ENCODE peak calls at places on chromosomes 13 and 19, in five cellular contexts. L is left lung, E is fibroblast of pulmonary artery, V is colonic mucosa, K is esophagus squamous epithelium. H is an unnamed sample.

GRCh38 chr13:27985600-27985999 is 2.9 kb downstream of the URAD start:
- DNase-seq in E (no peak), L (no peak), K (no peak), V (no peak), H (no peak)

GRCh38 chr19:33661336-33661735 is 39.6 kb downstream of the CHST8 start:
- DNase-seq in L (no peak), E (no peak), K (no peak), V (no peak), H (no peak)

GRCh38 chr13:102798653-102799543 is at the start of the genes BIVM and POGLUT2:
- DNase-seq in K (peak; percentile 18), L (peak; percentile 91), V (peak; percentile 94), E (peak; percentile 94), H (peak; percentile 61)

GRCh38 chr13:111202745-111203144 is 87.6 kb downstream of the ARHGEF7 start:
- DNase-seq in V (no peak), K (no peak), L (no peak), E (peak; percentile 99), H (no peak)

GRCh38 chr13:73991884-73992283 is 142.3 kb downstream of the KLF12 start:
- DNase-seq in E (no peak), K (no peak), L (no peak), V (no peak), H (no peak)

GRCh38 chr13:86974251-86974994 is 696.7 kb upstream of the SLITRK5 start:
- DNase-seq in V (no peak), L (peak; percentile 35), E (no peak), K (no peak), H (no peak)

GRCh38 chr19:49119411-49120324 is at the start of gene PPFIA3:
- DNase-seq in K (no peak), E (peak; percentile 66), L (peak; percentile 89), V (peak; percentile 59), H (no peak)

GRCh38 chr13:65034266-65034665 is 2195.9 kb downstream of the PCDH9 start:
- DNase-seq in E (no peak), V (no peak), L (peak; percentile 61), K (no peak), H (no peak)

GRCh38 chr13:100535401-100536135 is 53.0 kb downstream of the GGACT start:
- DNase-seq in L (no peak), V (no peak), K (no peak), E (peak; percentile 56), H (no peak)

GRCh38 chr13:46627462-46627861 is 74.5 kb downstream of the LRCH1 start:
- DNase-seq in L (no peak), E (no peak), V (no peak), K (no peak), H (no peak)

GRCh38 chr19:13093407-13094284 is 9.0 kb downstream of the LYL1 start:
- DNase-seq in L (peak; percentile 94), E (peak; percentile 87), K (no peak), V (peak; percentile 86), H (peak; percentile 56)

GRCh38 chr13:27176772-27177171 is 5.2 kb upstream of the USP12 start:
- DNase-seq in E (no peak), L (no peak), K (no peak), V (no peak), H (no peak)

GRCh38 chr13:113045214-113046007 is 60.2 kb upstream of the F7 start:
- DNase-seq in V (no peak), L (peak; percentile 74), E (no peak), K (no peak), H (no peak)

GRCh38 chr19:10690351-10690781 is 10.9 kb upstream of the QTRT1 start:
- DNase-seq in K (no peak), E (peak; percentile 77), L (no peak), V (no peak), H (no peak)

GRCh38 chr19:18425515-18426415 is 6.6 kb downstream of the SSBP4 start:
- DNase-seq in V (no peak), L (peak; percentile 70), E (peak; percentile 65), K (no peak), H (no peak)

GRCh38 chr13:112444001-112444311 is 67.8 kb downstream of the SPACA7 start:
- DNase-seq in K (no peak), V (peak; percentile 68), L (peak; percentile 84), E (peak; percentile 56), H (no peak)

GRCh38 chr13:91142572-91142971 is 204.9 kb upstream of the MIR17HG start:
- DNase-seq in L (no peak), K (no peak), E (peak; percentile 61), V (no peak), H (no peak)

GRCh38 chr19:38710928-38711725 is 33.1 kb downstream of the CAPN12 start:
- DNase-seq in L (no peak), E (no peak), V (no peak), K (no peak), H (no peak)

GRCh38 chr13:73275163-73275562 is 216.4 kb downstream of the KLF5 start:
- DNase-seq in V (no peak), E (no peak), L (no peak), K (no peak), H (no peak)

GRCh38 chr13:94309997-94310842 is 169.3 kb downstream of the DCT start:
- DNase-seq in V (no peak), L (no peak), K (no peak), E (peak; percentile 94), H (no peak)

GRCh38 chr13:27920677-27921420 is 1.0 kb downstream of the PDX1 start:
- DNase-seq in V (no peak), E (peak; percentile 13), L (no peak), K (no peak), H (no peak)

GRCh38 chr13:81302125-81302524 is 961.2 kb upstream of the SPRY2 start:
- DNase-seq in L (no peak), V (no peak), K (no peak), E (no peak), H (no peak)

GRCh38 chr13:36108342-36108741 is 22.8 kb downstream of the DCLK1 start:
- DNase-seq in V (no peak), K (no peak), E (no peak), L (no peak), H (no peak)

DNA sequence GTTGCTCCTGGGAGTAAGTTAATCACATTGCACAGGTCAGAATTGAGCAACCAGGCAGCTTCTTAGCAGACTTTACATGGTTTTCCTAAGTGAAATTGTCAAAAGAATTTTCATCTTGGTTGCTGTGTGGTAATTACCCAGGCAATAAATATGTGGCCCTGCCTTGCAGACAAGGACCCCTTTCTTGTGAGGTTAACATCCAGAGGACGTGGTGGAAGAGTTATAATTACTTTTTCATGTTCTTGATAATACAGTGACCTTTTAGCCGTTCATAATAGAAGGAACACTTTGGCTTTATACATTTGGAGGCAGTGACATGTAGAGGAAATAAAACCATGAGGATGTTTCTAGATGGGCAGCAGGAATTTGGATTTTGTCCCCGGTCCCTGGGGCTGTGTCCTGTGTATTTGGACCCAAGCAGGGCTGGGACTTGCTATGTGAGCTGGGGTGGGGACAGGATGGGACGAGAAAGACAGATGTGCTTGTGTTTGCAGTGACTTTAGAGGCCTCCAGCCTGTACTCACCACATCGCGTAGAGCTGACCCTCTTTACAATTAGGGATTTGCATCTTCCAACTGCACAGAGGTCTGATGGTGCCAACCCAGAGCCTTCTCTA is 156.2 kb downstream of the STK24 start:
- DNase-seq in E (no peak), K (no peak), V (no peak), L (no peak), H (no peak)
- H3K4me3 ChIP-seq in E (no peak overlapping the region), K (no peak overlapping the region), V (no peak overlapping the region), L (no peak overlapping the region), H (no peak overlapping the region)

GRCh38 chr19:55623130-55623868 is 1.1 kb downstream of the ZNF784 start:
- DNase-seq in V (no peak), L (peak; percentile 63), E (no peak), K (no peak), H (no peak)

GRCh38 chr19:55625004-55625326 is 599 bp upstream of the ZNF784 start:
- DNase-seq in K (no peak), V (no peak), L (peak; percentile 67), E (no peak), H (no peak)

GRCh38 chr19:55622242-55622969 is 2.0 kb downstream of the ZNF784 start:
- DNase-seq in L (peak; percentile 79), K (no peak), E (no peak), V (no peak), H (no peak)

GRCh38 chr19:55626350-55626749 is 2.0 kb upstream of the ZNF784 start:
- DNase-seq in E (no peak), L (no peak), K (no peak), V (no peak), H (peak; percentile 58)

DNA sequence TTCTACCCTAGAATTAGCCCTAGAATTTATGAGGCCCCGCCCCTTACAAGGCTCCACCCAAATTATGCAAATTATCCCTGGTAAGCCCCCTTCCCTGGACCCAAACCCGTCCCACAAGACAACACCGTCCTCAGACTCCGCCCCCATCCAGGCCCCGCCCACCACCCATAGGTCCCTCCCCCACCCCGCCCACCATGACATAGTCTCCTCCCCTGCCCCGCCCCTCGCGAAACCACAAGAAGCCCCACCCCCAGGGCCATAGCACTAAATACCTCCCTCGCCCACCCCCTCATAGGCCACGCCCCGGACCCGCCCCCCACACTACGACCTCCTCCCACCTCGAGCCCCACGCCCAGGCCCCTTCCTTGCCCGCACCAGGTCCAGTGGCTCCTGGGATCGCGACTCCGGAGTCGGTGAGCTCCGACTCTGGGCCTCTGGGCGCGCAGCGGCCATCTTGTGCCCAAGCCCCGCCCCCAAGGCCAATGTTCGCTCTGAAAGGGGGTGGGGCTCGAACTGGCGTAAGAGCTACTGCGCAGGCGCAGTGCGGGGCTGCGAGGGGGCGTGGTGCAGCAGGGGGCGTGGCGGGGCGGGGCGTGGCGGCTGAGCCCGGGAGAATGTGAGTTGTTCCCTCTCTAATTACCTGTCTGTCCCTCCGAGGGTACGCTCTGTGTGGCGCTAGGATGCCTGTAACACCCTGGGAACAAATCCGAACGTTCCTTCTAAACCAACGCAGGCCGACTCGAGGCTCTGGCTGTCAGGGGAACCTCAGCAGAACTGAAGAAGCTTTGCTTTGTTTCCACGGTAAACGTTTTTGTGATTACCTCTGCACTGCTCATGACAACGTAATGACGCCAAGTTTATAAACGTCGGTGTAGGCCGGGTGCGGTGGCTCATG is at the start of gene ZNF784:
- DNase-seq in V (peak; percentile 92), K (peak; percentile 82), L (peak; percentile 96), E (peak; percentile 95), H (no peak)
- TF ChIP-seq CTCF in V (no peak), K (no peak), L (no peak), E (no peak), H (no peak)

GRCh38 chr19:16013851-16014840 is 62.1 kb upstream of the TPM4 start:
- DNase-seq in K (no peak), L (no peak), V (no peak), E (no peak), H (no peak)
- H3K4me3 ChIP-seq in K (no peak overlapping the region), L (no peak overlapping the region), V (no peak overlapping the region), E (no peak overlapping the region), H (no peak overlapping the region)

DNA sequence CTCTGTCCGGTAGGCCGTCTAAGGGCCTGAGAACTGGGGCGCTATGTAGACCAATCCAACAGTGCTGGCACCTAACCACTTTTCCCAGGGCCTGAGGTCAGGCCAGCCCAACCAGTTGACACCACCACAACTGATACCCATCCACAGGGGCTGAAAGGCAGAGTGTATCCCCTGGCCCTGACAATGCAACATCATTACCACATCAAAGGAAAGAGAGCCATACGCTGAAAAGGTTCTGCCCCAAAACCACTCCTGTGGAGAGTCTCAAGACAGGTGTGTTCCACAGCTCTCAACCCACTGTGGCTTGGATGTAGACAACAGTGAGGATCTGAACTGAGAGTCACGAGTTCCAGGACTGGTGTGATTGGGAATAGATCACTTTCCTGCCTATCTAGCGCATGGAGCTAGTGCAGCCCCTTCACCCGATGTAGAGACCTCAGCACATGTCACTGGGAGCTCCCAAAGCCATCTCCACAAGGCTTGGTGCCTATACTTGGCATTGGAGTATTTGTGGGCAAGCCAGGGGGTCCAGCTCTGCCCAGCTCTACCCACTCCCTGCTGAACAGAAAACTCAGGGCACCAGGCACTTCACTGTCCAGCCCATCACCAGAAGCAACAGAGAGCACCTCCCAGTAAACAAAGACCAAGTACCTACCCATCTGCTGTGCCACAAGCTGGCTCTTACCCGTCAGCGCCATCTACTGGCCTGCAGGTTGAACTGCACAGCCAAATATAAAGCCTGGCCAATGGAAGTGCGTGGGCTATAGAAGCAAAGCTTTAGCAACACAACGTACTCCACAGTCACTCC is 579.5 kb downstream of the UQCRFS1 start:
- DNase-seq in V (peak; percentile 57), L (no peak), E (peak; percentile 61), K (no peak), H (no peak)
- TF ChIP-seq CTCF in V (peak; percentile 91), L (peak; percentile 73), E (peak; percentile 78), K (peak; percentile 52), H (peak; percentile 70)

H was measured in GM12864.